ENCODE peak calls at places on chromosomes 7 and 10, in four cellular contexts. E is globus pallidus, Y is NCI-H1105 treated with DMSO at 0.1 percent for 48 hours, V is HAP-1. G is an unnamed sample.

GRCh38 chr7:29099896-29100847 is 46.2 kb downstream of the CPVL start:
- DNase-seq in E (no peak), Y (peak), V (no peak), G (no peak)

GRCh38 chr10:28981007-28981406 is 303.7 kb downstream of the BAMBI start:
- DNase-seq in E (no peak), Y (no peak), V (no peak), G (no peak)

GRCh38 chr10:82190432-82191260 is 315.7 kb downstream of the NRG3 start:
- DNase-seq in E (no peak), Y (no peak), V (no peak), G (no peak)

GRCh38 chr7:127514499-127514898 is 70.9 kb downstream of the GCC1 start:
- DNase-seq in E (peak), Y (peak), V (peak), G (peak)

GRCh38 chr10:11330383-11331020 is 280.9 kb downstream of the USP6NL start:
- DNase-seq in E (peak), Y (no peak), V (no peak), G (no peak)

GRCh38 chr10:133197786-133198185 is 32.2 kb upstream of the UTF1 start:
- DNase-seq in E (no peak), Y (no peak), V (no peak), G (no peak)

GRCh38 chr10:110901954-110902819 is 16.8 kb downstream of the BBIP1 start:
- DNase-seq in E (no peak), Y (no peak), V (no peak), G (peak)

GRCh38 chr7:155188821-155189599 is 108.7 kb upstream of the INSIG1 start:
- DNase-seq in E (no peak), Y (no peak), V (no peak), G (peak)

GRCh38 chr10:126207313-126207771 is 180.9 kb downstream of the ADAM12 start:
- DNase-seq in E (no peak), Y (no peak), V (no peak), G (peak)

GRCh38 chr10:47094636-47095035 is 183.4 kb downstream of the PTPN20 start:
- DNase-seq in E (no peak), Y (no peak), V (no peak), G (no peak)

GRCh38 chr10:34670101-34670500 is 145.0 kb downstream of the PARD3 start:
- DNase-seq in E (no peak), Y (peak), V (no peak), G (no peak)

GRCh38 chr7:33757563-33758165 is 147.7 kb upstream of the BMPER start:
- DNase-seq in E (peak), Y (peak), V (peak), G (no peak)

GRCh38 chr7:5043661-5044060 is 2.0 kb upstream of the RBAK start:
- DNase-seq in E (no peak), Y (no peak), V (no peak), G (no peak)

GRCh38 chr10:51657481-51657880 is 41.9 kb downstream of the CSTF2T start:
- DNase-seq in E (no peak), Y (no peak), V (no peak), G (no peak)

GRCh38 chr7:50265968-50266694 is 38.4 kb upstream of the IKZF1 start:
- DNase-seq in E (no peak), Y (no peak), V (no peak), G (no peak)

GRCh38 chr10:53387546-53387945 is 615.0 kb upstream of the MBL2 start:
- DNase-seq in E (no peak), Y (no peak), V (peak), G (no peak)